ENCODE peak calls at places on chromosomes 3 and 15, in nine cellular contexts. X is EH; M is Right ventricle myocardium superior; E is NCI-H460; D is MCF 10A; V is stimulated activated CD4-positive, alpha-beta T cell treated with anti-CD3 and anti-CD28 coated beads, Interleukin-12 subunit alpha, Interleukin-12 subunit beta, amount 100 ng/mL, for 4 hours; C is activated CD4-positive, alpha-beta T cell treated with anti-CD3 and anti-CD28 coated beads for 24 hours; Y is NCI-H774; O is left cardiac atrium. W is an unnamed sample.

GRCh38 chr3:66393486-66394260 is 107.1 kb downstream of the LRIG1 start:
- DNase-seq in M (peak; percentile 34), D (no peak), Y (no peak), X (no peak), C (no peak), V (peak; percentile 6), O (peak; percentile 17), E (no peak), W (no peak)

GRCh38 chr15:74958320-74958907 is 1.8 kb upstream of the RPP25 start:
- DNase-seq in V (no peak), X (peak; percentile 64), O (peak; percentile 69), E (no peak), Y (peak; percentile 44), C (no peak), D (no peak), M (peak; percentile 82), W (peak; percentile 77)

GRCh38 chr3:127536818-127537810 is 53.4 kb downstream of the TPRA1 start:
- DNase-seq in X (no peak), M (no peak), C (no peak), V (no peak), O (no peak), D (no peak), E (no peak), Y (no peak), W (no peak)

GRCh38 chr3:72535789-72536188 is 312.5 kb downstream of the SHQ1 start:
- DNase-seq in O (no peak), V (no peak), Y (no peak), X (no peak), D (no peak), E (no peak), M (no peak), C (no peak), W (no peak)

GRCh38 chr15:77083381-77084160 is 12.7 kb upstream of the TSPAN3 start:
- DNase-seq in V (peak; percentile 45), E (peak; percentile 78), X (peak; percentile 65), O (peak; percentile 84), C (peak; percentile 22), D (peak; percentile 81), Y (peak; percentile 86), M (peak; percentile 84), W (no peak)

GRCh38 chr15:90075420-90076289 is 26.6 kb downstream of the IDH2 start:
- DNase-seq in M (no peak), C (no peak), D (peak; percentile 79), X (no peak), V (no peak), O (no peak), E (no peak), Y (no peak), W (peak; percentile 92)

GRCh38 chr3:152317956-152318355 is 49.2 kb downstream of the MBNL1 start:
- DNase-seq in E (no peak), M (no peak), X (peak; percentile 85), D (no peak), C (no peak), V (no peak), O (no peak), Y (no peak), W (no peak)

GRCh38 chr3:13215940-13216546 is 142.8 kb upstream of the IQSEC1 start:
- DNase-seq in V (no peak), E (peak; percentile 14), X (peak; percentile 86), Y (no peak), O (no peak), C (no peak), D (peak; percentile 93), M (peak; percentile 17), W (no peak)

GRCh38 chr15:82663186-82663600 is 16.0 kb upstream of the CPEB1 start:
- DNase-seq in E (peak; percentile 51), C (no peak), D (peak; percentile 70), Y (no peak), V (peak; percentile 43), X (peak; percentile 63), M (peak; percentile 55), O (peak; percentile 57), W (no peak)

GRCh38 chr15:99604865-99605264 is 39.1 kb downstream of the MEF2A start:
- DNase-seq in O (no peak), V (no peak), D (peak; percentile 52), Y (no peak), X (no peak), M (no peak), E (no peak), C (no peak), W (no peak)

GRCh38 chr3:128383316-128384235 is 83.1 kb downstream of the DNAJB8 start:
- DNase-seq in X (peak; percentile 65), O (peak; percentile 71), V (peak; percentile 46), M (peak; percentile 83), D (peak; percentile 87), E (peak; percentile 22), Y (peak; percentile 20), C (peak; percentile 39), W (no peak)

GRCh38 chr15:68821190-68821897 is 649 bp upstream of the ANP32A start:
- DNase-seq in X (no peak), O (no peak), M (peak; percentile 53), C (no peak), D (peak; percentile 42), E (no peak), V (peak; percentile 16), Y (no peak), W (no peak)

GRCh38 chr15:24718289-24719082 is 42.9 kb downstream of the NPAP1 start:
- DNase-seq in X (no peak), D (no peak), Y (no peak), E (no peak), M (no peak), O (no peak), V (no peak), C (no peak), W (no peak)

GRCh38 chr3:170589113-170589512 is 3.2 kb upstream of the SLC7A14 start:
- DNase-seq in X (no peak), V (no peak), D (no peak), O (no peak), C (no peak), Y (peak; percentile 24), M (no peak), E (no peak), W (no peak)

GRCh38 chr3:129777806-129778205 is 115.7 kb downstream of the TMCC1 start:
- DNase-seq in E (no peak), X (peak; percentile 59), D (no peak), V (no peak), C (no peak), O (no peak), M (no peak), Y (no peak), W (no peak)

GRCh38 chr3:32334675-32335074 is 57.0 kb upstream of the CMTM7 start:
- DNase-seq in D (peak; percentile 20), E (no peak), M (no peak), Y (no peak), X (no peak), C (peak; percentile 43), V (peak; percentile 48), O (no peak), W (no peak)

GRCh38 chr3:150778793-150779401 is 15.9 kb upstream of the SIAH2 start:
- DNase-seq in M (no peak), E (no peak), C (no peak), O (no peak), Y (no peak), V (no peak), X (no peak), D (no peak), W (no peak)

GRCh38 chr3:99172736-99173657 is 271.5 kb upstream of the DCBLD2 start:
- DNase-seq in V (no peak), C (no peak), M (no peak), O (peak; percentile 46), E (peak; percentile 63), D (peak; percentile 80), X (peak; percentile 83), Y (peak; percentile 4), W (no peak)

GRCh38 chr3:186044973-186045372 is 63.9 kb downstream of the ETV5 start:
- DNase-seq in V (no peak), O (no peak), D (no peak), C (no peak), M (no peak), E (no peak), Y (no peak), X (no peak), W (no peak)

GRCh38 chr15:29435811-29436210 is 166.2 kb upstream of the NSMCE3 start:
- DNase-seq in E (no peak), X (peak; percentile 5), D (no peak), C (no peak), Y (no peak), V (no peak), M (no peak), O (no peak), W (no peak)

GRCh38 chr15:66701422-66702034 is 508 bp upstream of the SMAD6 start:
- DNase-seq in M (peak; percentile 77), X (peak; percentile 48), Y (no peak), E (peak; percentile 48), C (peak; percentile 10), O (peak; percentile 70), D (peak; percentile 61), V (no peak), W (no peak)

GRCh38 chr15:86879250-86880229 is 799.9 kb downstream of the AGBL1 start:
- DNase-seq in V (no peak), E (no peak), Y (no peak), C (no peak), M (peak; percentile 42), O (peak; percentile 27), D (no peak), X (no peak), W (no peak)